ENCODE peak calls at places on chromosomes 4 and X, in five cellular contexts. R is stomach, T is upper lobe of left lung, N is suprapubic skin, P is HCT116. H is an unnamed sample.

GRCh38 chr4:3366893-3367775 is 74.3 kb downstream of the RGS12 start:
- DNase-seq in R (no peak), T (no peak), N (no peak), P (no peak), H (no peak)

GRCh38 chr4:69546121-69546520 is 50.4 kb upstream of the UGT2B4 start:
- DNase-seq in R (no peak), T (no peak), N (no peak), P (no peak), H (no peak)

GRCh38 chrX:26138043-26138442 is at the start of gene MAGEB18:
- DNase-seq in R (no peak), T (no peak), N (no peak), P (no peak), H (no peak)

GRCh38 chr4:156193800-156194199 is 240.1 kb upstream of the CTSO start:
- DNase-seq in R (no peak), T (no peak), N (no peak), P (no peak), H (peak)

GRCh38 chr4:658031-658667 is 15.9 kb downstream of the ATP5ME start:
- DNase-seq in R (no peak), T (no peak), N (peak), P (no peak), H (no peak)

GRCh38 chrX:27186671-27187070 is 276.5 kb downstream of the PPP4R3C start:
- DNase-seq in R (no peak), T (peak), N (no peak), P (peak), H (peak)

GRCh38 chr4:89111833-89112563 is 665 bp downstream of the TIGD2 start:
- DNase-seq in R (no peak), T (peak), N (no peak), P (no peak), H (peak)

GRCh38 chr4:105978684-105979296 is 83.5 kb downstream of the NPNT start:
- DNase-seq in R (no peak), T (no peak), N (no peak), P (no peak), H (no peak)

GRCh38 chrX:110163488-110163887 is 154.4 kb downstream of the AMMECR1 start:
- DNase-seq in R (no peak), T (no peak), N (no peak), P (no peak), H (no peak)

GRCh38 chr4:98793658-98794057 is 135.2 kb upstream of the TSPAN5 start:
- DNase-seq in R (no peak), T (no peak), N (no peak), P (no peak), H (no peak)

GRCh38 chr4:188332265-188332664 is 193.0 kb downstream of the TRIML1 start:
- DNase-seq in R (no peak), T (no peak), N (no peak), P (no peak), H (no peak)

GRCh38 chr4:22778547-22779163 is 85.9 kb downstream of the GBA3 start:
- DNase-seq in R (no peak), T (no peak), N (no peak), P (no peak), H (no peak)

GRCh38 chrX:41334866-41335589 is 1.1 kb downstream of the DDX3X start:
- DNase-seq in R (peak), T (peak), N (peak), P (no peak), H (peak)

GRCh38 chr4:185587444-185588161 is 52.3 kb upstream of the PDLIM3 start:
- DNase-seq in R (peak), T (no peak), N (no peak), P (no peak), H (peak)

GRCh38 chrX:30343206-30343605 is 34.0 kb upstream of the NR0B1 start:
- DNase-seq in R (no peak), T (no peak), N (no peak), P (no peak), H (no peak)

GRCh38 chrX:47608130-47608810 is 11.4 kb downstream of the SYN1 start:
- DNase-seq in R (no peak), T (no peak), N (peak), P (no peak), H (no peak)

GRCh38 chr4:47749858-47750257 is 88.0 kb downstream of the CORIN start:
- DNase-seq in R (no peak), T (no peak), N (no peak), P (no peak), H (no peak)

GRCh38 chrX:97021680-97022079 is 138.0 kb downstream of the RPA4 start:
- DNase-seq in R (no peak), T (no peak), N (no peak), P (no peak), H (no peak)

GRCh38 chr4:146415829-146416228 is 105.9 kb downstream of the SLC10A7 start:
- DNase-seq in R (no peak), T (no peak), N (no peak), P (no peak), H (no peak)

DNA sequence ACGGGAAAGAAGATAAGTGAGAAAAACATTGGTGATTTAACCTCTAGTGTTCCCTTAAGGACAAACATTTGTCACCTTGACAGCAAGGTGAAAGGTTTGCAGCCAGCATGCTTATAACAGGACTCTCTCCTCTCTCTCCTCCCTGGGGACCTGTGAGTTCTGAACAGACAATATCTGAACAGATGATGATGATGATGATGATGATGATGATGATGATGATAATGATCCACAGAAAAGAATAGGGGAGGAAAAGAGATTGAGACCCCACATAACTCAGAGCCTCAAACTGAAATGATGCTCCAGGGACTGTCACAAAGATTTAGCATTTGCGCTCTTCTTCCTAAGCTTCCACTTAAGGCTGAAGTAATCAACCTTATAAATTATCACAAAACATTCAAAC is 103.9 kb downstream of the SLC10A7 start:
- DNase-seq in R (no peak), T (no peak), N (no peak), P (no peak), H (no peak)
- H3K4me3 ChIP-seq in R (no peak), T (no peak), N (no peak), P (no peak), H (no peak)

GRCh38 chrX:133482345-133483041 is 67.2 kb upstream of the GPC4 start:
- DNase-seq in R (no peak), T (no peak), N (no peak), P (no peak), H (peak)
- TF ChIP-seq POLR2AphosphoS5 in R (peak), T (no peak), N (no peak), P (no peak), H (no peak)

GRCh38 chr4:44727471-44727870 is 1.1 kb upstream of the GNPDA2 start:
- DNase-seq in R (no peak), T (no peak), N (no peak), P (no peak), H (no peak)
- H3K4me3 ChIP-seq in R (no peak), T (no peak), N (no peak), P (no peak), H (no peak)

GRCh38 chrX:11239230-11239629 is 54.0 kb upstream of the AMELX start:
- DNase-seq in R (no peak), T (no peak), N (no peak), P (no peak), H (no peak)
- TF ChIP-seq POLR2AphosphoS5 in R (no peak), T (no peak), N (peak), P (no peak), H (no peak)

DNA sequence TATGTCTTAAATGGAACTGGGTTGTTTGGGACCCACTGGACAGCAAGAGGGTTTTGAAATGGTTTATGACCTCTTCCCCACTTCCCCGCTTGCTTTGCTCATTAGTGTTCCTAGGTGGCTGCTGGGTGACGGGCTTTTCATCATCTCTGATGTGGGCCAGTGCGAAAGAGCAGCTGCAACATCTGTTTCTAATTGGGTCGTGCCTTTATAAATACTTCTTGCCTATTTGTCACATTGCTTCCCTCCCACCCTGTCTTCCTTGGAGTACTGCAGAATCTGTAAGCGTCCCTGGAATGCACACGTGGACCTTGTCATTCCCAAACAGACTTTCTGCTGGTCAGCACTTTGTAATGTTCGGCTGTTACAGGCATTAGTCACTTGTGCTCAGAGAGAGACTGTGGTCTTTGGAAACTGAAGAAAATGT is 35.2 kb downstream of the SEPTIN11 start:
- DNase-seq in R (no peak), T (peak), N (peak), P (no peak), H (peak)
- H3K4me3 ChIP-seq in R (no peak), T (no peak), N (no peak), P (no peak), H (no peak)

GRCh38 chrX:37380256-37380655 is 31.1 kb downstream of the PRRG1 start:
- DNase-seq in R (no peak), T (no peak), N (no peak), P (no peak), H (no peak)
- TF ChIP-seq POLR2AphosphoS5 in R (no peak), T (no peak), N (no peak), P (no peak), H (no peak)

GRCh38 chr4:154741877-154742851 is 1.6 kb upstream of the LRAT start:
- DNase-seq in R (no peak), T (no peak), N (no peak), P (no peak), H (no peak)
- H3K4me3 ChIP-seq in R (peak), T (no peak), N (peak), P (no peak), H (no peak)

GRCh38 chr4:17719106-17719505 is 62.3 kb downstream of the FAM184B start:
- DNase-seq in R (no peak), T (no peak), N (no peak), P (no peak), H (no peak)

GRCh38 chr4:17721496-17722360 is 59.7 kb downstream of the FAM184B start:
- DNase-seq in R (no peak), T (no peak), N (no peak), P (no peak), H (no peak)

GRCh38 chr4:17717301-17717700 is 64.1 kb downstream of the FAM184B start:
- DNase-seq in R (no peak), T (no peak), N (no peak), P (no peak), H (no peak)

GRCh38 chr4:17722361-17722710 is 59.1 kb downstream of the FAM184B start:
- DNase-seq in R (no peak), T (no peak), N (no peak), P (no peak), H (no peak)

GRCh38 chr4:17718471-17718870 is 63.0 kb downstream of the FAM184B start:
- DNase-seq in R (peak), T (no peak), N (no peak), P (no peak), H (no peak)
- TF ChIP-seq POLR2AphosphoS5 in R (no peak), T (no peak), N (no peak), P (no peak), H (no peak)

H was measured in transverse colon.